ENCODE peak calls at places on chromosomes 12 and 14, in seven cellular contexts. One of them, this sample, is unnamed.

GRCh38 chr12:2138871-2139308 is 86.1 kb downstream of the CACNA1C start:
- DNase-seq in stimulated activated CD4-positive, alpha-beta T cell treated with anti-CD3 and anti-CD28 coated beads, Interleukin-4, amount 100 ng/mL, for 48 hours: no peak
- DNase-seq in NCI-H2227 treated with DMSO at 0.1 percent for 48 hours: no peak
- DNase-seq in NCI-H345: no peak
- DNase-seq in lung: no peak
- DNase-seq in stimulated activated naive B cell treated with anti-CD40 and anti-IgM and Interleukin-4, amounts not matched to agents 10 μg/mL and 1 μg/mL and 100 μg/mL, for 72 hours: no peak
- DNase-seq in T follicular helper cell: no peak
- DNase-seq in this sample: no peak

GRCh38 chr12:24728826-24729225 is 220.1 kb downstream of the BCAT1 start:
- DNase-seq in stimulated activated naive B cell treated with anti-CD40 and anti-IgM and Interleukin-4, amounts not matched to agents 10 μg/mL and 1 μg/mL and 100 μg/mL, for 72 hours: no peak
- DNase-seq in lung: no peak
- DNase-seq in stimulated activated CD4-positive, alpha-beta T cell treated with anti-CD3 and anti-CD28 coated beads, Interleukin-4, amount 100 ng/mL, for 48 hours: no peak
- DNase-seq in NCI-H345: no peak
- DNase-seq in T follicular helper cell: no peak
- DNase-seq in NCI-H2227 treated with DMSO at 0.1 percent for 48 hours: no peak
- DNase-seq in this sample: no peak

GRCh38 chr12:77591959-77592358 is 238.7 kb upstream of the NAV3 start:
- DNase-seq in stimulated activated CD4-positive, alpha-beta T cell treated with anti-CD3 and anti-CD28 coated beads, Interleukin-4, amount 100 ng/mL, for 48 hours: no peak
- DNase-seq in T follicular helper cell: no peak
- DNase-seq in stimulated activated naive B cell treated with anti-CD40 and anti-IgM and Interleukin-4, amounts not matched to agents 10 μg/mL and 1 μg/mL and 100 μg/mL, for 72 hours: no peak
- DNase-seq in NCI-H345: peak
- DNase-seq in lung: no peak
- DNase-seq in NCI-H2227 treated with DMSO at 0.1 percent for 48 hours: peak
- DNase-seq in this sample: peak

GRCh38 chr14:79476133-79476532 is 735.2 kb downstream of the DIO2 start:
- DNase-seq in stimulated activated naive B cell treated with anti-CD40 and anti-IgM and Interleukin-4, amounts not matched to agents 10 μg/mL and 1 μg/mL and 100 μg/mL, for 72 hours: no peak
- DNase-seq in lung: no peak
- DNase-seq in stimulated activated CD4-positive, alpha-beta T cell treated with anti-CD3 and anti-CD28 coated beads, Interleukin-4, amount 100 ng/mL, for 48 hours: no peak
- DNase-seq in NCI-H345: no peak
- DNase-seq in T follicular helper cell: no peak
- DNase-seq in NCI-H2227 treated with DMSO at 0.1 percent for 48 hours: no peak
- DNase-seq in this sample: no peak

GRCh38 chr14:65019944-65020566 is 33.4 kb downstream of the FNTB start:
- DNase-seq in stimulated activated CD4-positive, alpha-beta T cell treated with anti-CD3 and anti-CD28 coated beads, Interleukin-4, amount 100 ng/mL, for 48 hours: no peak
- DNase-seq in lung: no peak
- DNase-seq in stimulated activated naive B cell treated with anti-CD40 and anti-IgM and Interleukin-4, amounts not matched to agents 10 μg/mL and 1 μg/mL and 100 μg/mL, for 72 hours: no peak
- DNase-seq in T follicular helper cell: no peak
- DNase-seq in NCI-H2227 treated with DMSO at 0.1 percent for 48 hours: peak
- DNase-seq in NCI-H345: peak
- DNase-seq in this sample: peak

GRCh38 chr12:52892193-52892852 is 12.6 kb downstream of the KRT8 start:
- DNase-seq in stimulated activated CD4-positive, alpha-beta T cell treated with anti-CD3 and anti-CD28 coated beads, Interleukin-4, amount 100 ng/mL, for 48 hours: no peak
- DNase-seq in NCI-H2227 treated with DMSO at 0.1 percent for 48 hours: no peak
- DNase-seq in stimulated activated naive B cell treated with anti-CD40 and anti-IgM and Interleukin-4, amounts not matched to agents 10 μg/mL and 1 μg/mL and 100 μg/mL, for 72 hours: no peak
- DNase-seq in NCI-H345: no peak
- DNase-seq in lung: no peak
- DNase-seq in T follicular helper cell: no peak
- DNase-seq in this sample: no peak

GRCh38 chr12:14384783-14385638 is 19.5 kb downstream of the ATF7IP start:
- DNase-seq in stimulated activated CD4-positive, alpha-beta T cell treated with anti-CD3 and anti-CD28 coated beads, Interleukin-4, amount 100 ng/mL, for 48 hours: peak
- DNase-seq in NCI-H345: peak
- DNase-seq in stimulated activated naive B cell treated with anti-CD40 and anti-IgM and Interleukin-4, amounts not matched to agents 10 μg/mL and 1 μg/mL and 100 μg/mL, for 72 hours: peak
- DNase-seq in NCI-H2227 treated with DMSO at 0.1 percent for 48 hours: peak
- DNase-seq in lung: peak
- DNase-seq in T follicular helper cell: peak
- DNase-seq in this sample: peak

GRCh38 chr12:47752552-47752951 is 6.1 kb downstream of the RAPGEF3 start:
- DNase-seq in NCI-H345: no peak
- DNase-seq in lung: no peak
- DNase-seq in NCI-H2227 treated with DMSO at 0.1 percent for 48 hours: no peak
- DNase-seq in stimulated activated naive B cell treated with anti-CD40 and anti-IgM and Interleukin-4, amounts not matched to agents 10 μg/mL and 1 μg/mL and 100 μg/mL, for 72 hours: no peak
- DNase-seq in T follicular helper cell: no peak
- DNase-seq in stimulated activated CD4-positive, alpha-beta T cell treated with anti-CD3 and anti-CD28 coated beads, Interleukin-4, amount 100 ng/mL, for 48 hours: no peak
- DNase-seq in this sample: no peak

GRCh38 chr14:76514599-76514998 is 138.7 kb downstream of the ESRRB start:
- DNase-seq in stimulated activated CD4-positive, alpha-beta T cell treated with anti-CD3 and anti-CD28 coated beads, Interleukin-4, amount 100 ng/mL, for 48 hours: peak
- DNase-seq in NCI-H345: peak
- DNase-seq in T follicular helper cell: no peak
- DNase-seq in NCI-H2227 treated with DMSO at 0.1 percent for 48 hours: no peak
- DNase-seq in stimulated activated naive B cell treated with anti-CD40 and anti-IgM and Interleukin-4, amounts not matched to agents 10 μg/mL and 1 μg/mL and 100 μg/mL, for 72 hours: no peak
- DNase-seq in lung: no peak
- DNase-seq in this sample: peak

GRCh38 chr12:116861331-116861730 is 19.9 kb downstream of the HRK start:
- DNase-seq in lung: no peak
- DNase-seq in stimulated activated CD4-positive, alpha-beta T cell treated with anti-CD3 and anti-CD28 coated beads, Interleukin-4, amount 100 ng/mL, for 48 hours: no peak
- DNase-seq in stimulated activated naive B cell treated with anti-CD40 and anti-IgM and Interleukin-4, amounts not matched to agents 10 μg/mL and 1 μg/mL and 100 μg/mL, for 72 hours: peak
- DNase-seq in NCI-H2227 treated with DMSO at 0.1 percent for 48 hours: peak
- DNase-seq in T follicular helper cell: no peak
- DNase-seq in NCI-H345: no peak
- DNase-seq in this sample: peak

GRCh38 chr12:2110841-2111566 is 58.2 kb downstream of the CACNA1C start:
- DNase-seq in stimulated activated CD4-positive, alpha-beta T cell treated with anti-CD3 and anti-CD28 coated beads, Interleukin-4, amount 100 ng/mL, for 48 hours: no peak
- DNase-seq in NCI-H2227 treated with DMSO at 0.1 percent for 48 hours: no peak
- DNase-seq in stimulated activated naive B cell treated with anti-CD40 and anti-IgM and Interleukin-4, amounts not matched to agents 10 μg/mL and 1 μg/mL and 100 μg/mL, for 72 hours: no peak
- DNase-seq in lung: no peak
- DNase-seq in T follicular helper cell: no peak
- DNase-seq in NCI-H345: no peak
- DNase-seq in this sample: no peak

GRCh38 chr12:130775953-130776856 is 60.1 kb upstream of the RIMBP2 start:
- DNase-seq in NCI-H345: no peak
- DNase-seq in lung: peak
- DNase-seq in T follicular helper cell: no peak
- DNase-seq in stimulated activated CD4-positive, alpha-beta T cell treated with anti-CD3 and anti-CD28 coated beads, Interleukin-4, amount 100 ng/mL, for 48 hours: peak
- DNase-seq in NCI-H2227 treated with DMSO at 0.1 percent for 48 hours: peak
- DNase-seq in stimulated activated naive B cell treated with anti-CD40 and anti-IgM and Interleukin-4, amounts not matched to agents 10 μg/mL and 1 μg/mL and 100 μg/mL, for 72 hours: peak
- DNase-seq in this sample: peak

GRCh38 chr12:6606331-6607131 is 648 bp downstream of the CHD4 start:
- DNase-seq in T follicular helper cell: peak
- DNase-seq in NCI-H2227 treated with DMSO at 0.1 percent for 48 hours: no peak
- DNase-seq in NCI-H345: no peak
- DNase-seq in lung: peak
- DNase-seq in stimulated activated CD4-positive, alpha-beta T cell treated with anti-CD3 and anti-CD28 coated beads, Interleukin-4, amount 100 ng/mL, for 48 hours: peak
- DNase-seq in stimulated activated naive B cell treated with anti-CD40 and anti-IgM and Interleukin-4, amounts not matched to agents 10 μg/mL and 1 μg/mL and 100 μg/mL, for 72 hours: peak
- DNase-seq in this sample: peak

GRCh38 chr12:101748907-101749306 is 9.6 kb upstream of the SYCP3 start:
- DNase-seq in NCI-H345: no peak
- DNase-seq in NCI-H2227 treated with DMSO at 0.1 percent for 48 hours: no peak
- DNase-seq in lung: no peak
- DNase-seq in T follicular helper cell: no peak
- DNase-seq in stimulated activated naive B cell treated with anti-CD40 and anti-IgM and Interleukin-4, amounts not matched to agents 10 μg/mL and 1 μg/mL and 100 μg/mL, for 72 hours: no peak
- DNase-seq in stimulated activated CD4-positive, alpha-beta T cell treated with anti-CD3 and anti-CD28 coated beads, Interleukin-4, amount 100 ng/mL, for 48 hours: no peak
- DNase-seq in this sample: no peak

GRCh38 chr12:63911336-63911735 is 66.8 kb downstream of the SRGAP1 start:
- DNase-seq in T follicular helper cell: no peak
- DNase-seq in stimulated activated CD4-positive, alpha-beta T cell treated with anti-CD3 and anti-CD28 coated beads, Interleukin-4, amount 100 ng/mL, for 48 hours: no peak
- DNase-seq in lung: no peak
- DNase-seq in NCI-H345: no peak
- DNase-seq in NCI-H2227 treated with DMSO at 0.1 percent for 48 hours: peak
- DNase-seq in stimulated activated naive B cell treated with anti-CD40 and anti-IgM and Interleukin-4, amounts not matched to agents 10 μg/mL and 1 μg/mL and 100 μg/mL, for 72 hours: no peak
- DNase-seq in this sample: no peak

GRCh38 chr12:69994593-69995222 is 169.7 kb downstream of the MYRFL start:
- DNase-seq in T follicular helper cell: no peak
- DNase-seq in NCI-H2227 treated with DMSO at 0.1 percent for 48 hours: no peak
- DNase-seq in stimulated activated CD4-positive, alpha-beta T cell treated with anti-CD3 and anti-CD28 coated beads, Interleukin-4, amount 100 ng/mL, for 48 hours: no peak
- DNase-seq in NCI-H345: no peak
- DNase-seq in lung: no peak
- DNase-seq in stimulated activated naive B cell treated with anti-CD40 and anti-IgM and Interleukin-4, amounts not matched to agents 10 μg/mL and 1 μg/mL and 100 μg/mL, for 72 hours: no peak
- DNase-seq in this sample: peak

GRCh38 chr12:43277630-43278267 is 274.3 kb downstream of the ADAMTS20 start:
- DNase-seq in lung: no peak
- DNase-seq in stimulated activated naive B cell treated with anti-CD40 and anti-IgM and Interleukin-4, amounts not matched to agents 10 μg/mL and 1 μg/mL and 100 μg/mL, for 72 hours: no peak
- DNase-seq in NCI-H2227 treated with DMSO at 0.1 percent for 48 hours: no peak
- DNase-seq in stimulated activated CD4-positive, alpha-beta T cell treated with anti-CD3 and anti-CD28 coated beads, Interleukin-4, amount 100 ng/mL, for 48 hours: no peak
- DNase-seq in T follicular helper cell: no peak
- DNase-seq in NCI-H345: no peak
- DNase-seq in this sample: peak

GRCh38 chr12:65335021-65335714 is 56.7 kb downstream of the MSRB3 start:
- DNase-seq in lung: no peak
- DNase-seq in T follicular helper cell: no peak
- DNase-seq in stimulated activated CD4-positive, alpha-beta T cell treated with anti-CD3 and anti-CD28 coated beads, Interleukin-4, amount 100 ng/mL, for 48 hours: no peak
- DNase-seq in NCI-H2227 treated with DMSO at 0.1 percent for 48 hours: peak
- DNase-seq in NCI-H345: no peak
- DNase-seq in stimulated activated naive B cell treated with anti-CD40 and anti-IgM and Interleukin-4, amounts not matched to agents 10 μg/mL and 1 μg/mL and 100 μg/mL, for 72 hours: no peak
- DNase-seq in this sample: peak

GRCh38 chr14:67461341-67461985 is 27.1 kb downstream of the TMEM229B start:
- DNase-seq in stimulated activated CD4-positive, alpha-beta T cell treated with anti-CD3 and anti-CD28 coated beads, Interleukin-4, amount 100 ng/mL, for 48 hours: no peak
- DNase-seq in T follicular helper cell: no peak
- DNase-seq in NCI-H2227 treated with DMSO at 0.1 percent for 48 hours: no peak
- DNase-seq in lung: no peak
- DNase-seq in NCI-H345: no peak
- DNase-seq in stimulated activated naive B cell treated with anti-CD40 and anti-IgM and Interleukin-4, amounts not matched to agents 10 μg/mL and 1 μg/mL and 100 μg/mL, for 72 hours: no peak
- DNase-seq in this sample: peak